ENCODE peak calls at places on chromosomes 1 and 21, in four cellular contexts. E is cardiac fibroblast, D is brain microvascular endothelial cell, Y is colonic mucosa. Z is an unnamed sample.

GRCh38 chr1:203328714-203329122 is 22.2 kb downstream of the FMOD start:
- DNase-seq in E (no peak), Y (peak), D (peak), Z (no peak)

GRCh38 chr1:67795179-67795916 is 37.9 kb downstream of the GNG12 start:
- DNase-seq in Y (no peak), E (no peak), D (no peak), Z (no peak)

GRCh38 chr1:111911036-111911435 is 78.4 kb downstream of the KCND3 start:
- DNase-seq in D (no peak), E (no peak), Y (no peak), Z (no peak)

GRCh38 chr1:152473887-152474537 is 36.6 kb upstream of the LCE5A start:
- DNase-seq in Y (no peak), E (no peak), D (no peak), Z (no peak)

GRCh38 chr1:99685516-99686180 is 39.7 kb downstream of the PALMD start:
- DNase-seq in E (peak), D (peak), Y (peak), Z (peak)

GRCh38 chr1:160251687-160252526 is 10.4 kb downstream of the DCAF8 start:
- DNase-seq in E (peak), Y (peak), D (peak), Z (peak)

GRCh38 chr1:24027838-24028468 is 47.8 kb upstream of the SRSF10 start:
- DNase-seq in D (peak), Y (no peak), E (peak), Z (peak)

GRCh38 chr1:160149706-160150105 is 1.7 kb upstream of the ATP1A4 start:
- DNase-seq in D (no peak), E (peak), Y (no peak), Z (peak)

GRCh38 chr1:103265551-103265950 is 157.2 kb upstream of the COL11A1 start:
- DNase-seq in D (peak), Y (no peak), E (no peak), Z (no peak)

GRCh38 chr21:38306833-38307232 is 50.0 kb downstream of the KCNJ15 start:
- DNase-seq in E (peak), Y (no peak), D (peak), Z (peak)

GRCh38 chr1:108570998-108571401 is 11.1 kb downstream of the EEIG2 start:
- DNase-seq in E (no peak), Y (no peak), D (no peak), Z (no peak)

GRCh38 chr1:241848680-241849344 is 808 bp downstream of the EXO1 start:
- DNase-seq in E (no peak), D (no peak), Y (no peak), Z (no peak)

GRCh38 chr1:162324391-162324790 is 52.3 kb downstream of the SPATA46 start:
- DNase-seq in E (no peak), Y (no peak), D (no peak), Z (no peak)

GRCh38 chr1:165644064-165644735 is 13.2 kb downstream of the MGST3 start:
- DNase-seq in D (no peak), E (peak), Y (no peak), Z (no peak)

GRCh38 chr1:154358519-154358918 is 33.2 kb downstream of the ATP8B2 start:
- DNase-seq in Y (no peak), E (no peak), D (no peak), Z (no peak)

GRCh38 chr1:61083014-61083798 is 845 bp downstream of the NFIA start:
- DNase-seq in Y (no peak), D (no peak), E (no peak), Z (no peak)

GRCh38 chr1:193335797-193336428 is 149.5 kb upstream of the B3GALT2 start:
- DNase-seq in E (peak), Y (no peak), D (peak), Z (peak)

GRCh38 chr21:45541221-45542039 is 810 bp downstream of the SLC19A1 start:
- DNase-seq in D (no peak), E (peak), Y (peak), Z (peak)

GRCh38 chr1:165543651-165544452 is at the start of gene LRRC52:
- DNase-seq in Y (no peak), E (no peak), D (no peak), Z (no peak)

GRCh38 chr1:180973360-180973759 is 49.3 kb downstream of the STX6 start:
- DNase-seq in Y (no peak), E (no peak), D (no peak), Z (no peak)

GRCh38 chr1:197618065-197618464 is 157.2 kb downstream of the DENND1B start:
- DNase-seq in D (peak), E (peak), Y (no peak), Z (peak)

GRCh38 chr1:174967845-174968705 is 31.7 kb upstream of the CACYBP start:
- DNase-seq in D (no peak), E (no peak), Y (no peak), Z (no peak)

GRCh38 chr1:62022348-62022747 is 172.3 kb upstream of the L1TD1 start:
- DNase-seq in D (no peak), Y (no peak), E (no peak), Z (no peak)

GRCh38 chr1:154881820-154882535 is 11.9 kb upstream of the KCNN3 start:
- DNase-seq in Y (no peak), D (no peak), E (no peak), Z (no peak)

GRCh38 chr1:207017615-207018559 is 14.7 kb downstream of the C1orf116 start:
- DNase-seq in E (no peak), Y (peak), D (no peak), Z (no peak)

GRCh38 chr1:226863446-226863845 is 7.0 kb upstream of the PSEN2 start:
- DNase-seq in E (peak), D (peak), Y (no peak), Z (peak)

GRCh38 chr1:205144751-205145150 is 23.0 kb upstream of the RBBP5 start:
- DNase-seq in Y (no peak), E (peak), D (no peak), Z (peak)

GRCh38 chr1:229452956-229453801 is 19.3 kb upstream of the ACTA1 start:
- DNase-seq in Y (no peak), E (peak), D (no peak), Z (peak)

GRCh38 chr21:26115346-26115745 is 55.2 kb downstream of the APP start:
- DNase-seq in D (no peak), Y (no peak), E (peak), Z (no peak)

GRCh38 chr1:160474392-160475242 is 48.4 kb downstream of the SLAMF6 start:
- DNase-seq in E (no peak), Y (no peak), D (no peak), Z (no peak)

GRCh38 chr1:90902672-90903071 is 119.2 kb downstream of the ZNF644 start:
- DNase-seq in D (no peak), Y (no peak), E (no peak), Z (no peak)

GRCh38 chr1:245512181-245512888 is 357.6 kb downstream of the KIF26B start:
- DNase-seq in E (no peak), D (no peak), Y (no peak), Z (peak)

GRCh38 chr1:167802235-167802634 is 80.5 kb downstream of the MPZL1 start:
- DNase-seq in D (no peak), E (no peak), Y (no peak), Z (no peak)

GRCh38 chr1:167799747-167800146 is 78.0 kb downstream of the MPZL1 start:
- DNase-seq in D (no peak), E (no peak), Y (no peak), Z (no peak)

GRCh38 chr1:167797005-167797404 is 75.2 kb downstream of the MPZL1 start:
- DNase-seq in Y (no peak), D (peak), E (peak), Z (peak)

GRCh38 chr1:167798951-167799350 is 77.2 kb downstream of the MPZL1 start:
- DNase-seq in D (no peak), Y (no peak), E (no peak), Z (no peak)

GRCh38 chr1:167800241-167800640 is 78.5 kb downstream of the MPZL1 start:
- DNase-seq in D (no peak), E (no peak), Y (no peak), Z (no peak)
- H3K4me3 ChIP-seq in D (no peak), E (no peak), Y (no peak), Z (no peak)

DNA sequence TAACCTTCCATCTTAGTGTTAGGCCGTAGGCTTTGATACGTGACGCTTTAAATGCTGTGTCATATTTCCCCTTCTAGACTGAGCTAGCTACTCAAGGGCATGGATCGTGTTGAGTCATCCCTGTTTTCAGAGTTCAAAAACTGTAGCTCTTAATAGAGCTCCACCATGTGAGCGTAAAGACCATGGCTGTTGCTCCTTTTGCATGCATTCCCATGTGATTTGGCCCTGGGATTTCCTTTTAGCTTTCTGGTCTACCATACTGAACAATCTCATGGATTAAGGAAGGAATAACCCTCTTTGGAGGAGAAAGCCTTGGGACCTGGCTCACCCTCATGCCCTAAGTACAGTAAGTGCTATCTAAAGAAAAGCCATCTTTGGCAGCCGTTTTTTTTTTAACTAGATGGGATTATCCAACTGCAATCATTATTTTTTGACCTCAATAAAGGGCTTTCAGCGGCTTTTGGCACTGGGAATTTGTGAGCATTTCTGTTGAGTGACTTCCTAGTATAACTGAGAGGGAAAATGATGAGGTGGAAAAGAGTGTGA is 76.6 kb downstream of the PLPP3 start:
- DNase-seq in D (peak), E (peak), Y (no peak), Z (no peak)
- TF ChIP-seq CTCF in D (no peak), E (no peak), Y (no peak), Z (no peak)

DNA sequence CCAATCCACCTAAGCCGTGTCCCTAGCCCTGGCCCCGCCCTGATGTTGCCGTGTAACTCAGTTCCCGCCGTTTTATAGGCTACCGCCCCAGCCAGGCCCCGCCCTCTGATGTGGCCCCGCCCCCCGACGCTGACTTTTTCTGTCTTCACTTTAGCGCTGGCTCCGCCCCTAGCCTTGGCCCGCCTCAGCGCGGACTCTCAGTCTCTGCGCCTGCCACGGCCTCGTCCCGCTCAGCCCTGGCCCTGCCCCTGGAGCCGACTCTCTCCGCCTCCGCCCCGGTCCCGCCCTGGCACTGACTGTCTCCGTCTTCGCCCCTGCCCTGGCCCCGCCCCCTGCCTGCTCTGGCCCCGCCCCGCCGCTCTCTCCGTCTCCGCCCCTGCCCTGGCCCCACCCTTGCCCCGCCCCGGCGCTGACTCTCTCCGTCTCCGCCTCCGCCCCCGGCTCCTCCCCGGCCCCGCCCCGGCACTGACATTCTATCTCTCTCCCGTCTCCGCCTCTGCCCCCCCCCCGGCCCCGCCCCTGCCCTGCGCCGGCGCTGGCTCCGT is 5.2 kb downstream of the MATN1 start:
- DNase-seq in E (peak), D (peak), Y (peak), Z (peak)
- H3K4me3 ChIP-seq in E (no peak), D (peak), Y (peak), Z (peak)

DNA sequence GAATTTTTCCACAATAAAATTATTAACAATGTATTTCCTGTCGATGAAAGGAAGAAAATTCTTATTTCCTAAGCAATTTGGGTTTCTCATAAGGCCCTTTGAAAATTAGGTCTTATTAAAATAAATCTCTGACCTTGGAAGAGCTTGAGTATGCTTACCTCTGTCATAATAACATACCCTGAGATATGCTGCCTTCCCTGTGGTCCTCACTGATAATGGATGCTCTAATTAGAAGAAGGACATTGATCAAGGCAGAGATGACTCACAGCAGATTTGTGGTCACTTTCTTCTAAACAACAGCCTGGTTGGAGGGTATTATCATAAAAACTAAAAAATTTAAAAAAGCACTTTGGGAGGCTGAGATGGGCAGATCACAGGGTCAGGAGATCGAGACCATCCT is 217.8 kb downstream of the GRIK1 start:
- DNase-seq in D (no peak), E (no peak), Y (no peak), Z (no peak)
- TF ChIP-seq CTCF in D (no peak), E (no peak), Y (no peak), Z (no peak)

DNA sequence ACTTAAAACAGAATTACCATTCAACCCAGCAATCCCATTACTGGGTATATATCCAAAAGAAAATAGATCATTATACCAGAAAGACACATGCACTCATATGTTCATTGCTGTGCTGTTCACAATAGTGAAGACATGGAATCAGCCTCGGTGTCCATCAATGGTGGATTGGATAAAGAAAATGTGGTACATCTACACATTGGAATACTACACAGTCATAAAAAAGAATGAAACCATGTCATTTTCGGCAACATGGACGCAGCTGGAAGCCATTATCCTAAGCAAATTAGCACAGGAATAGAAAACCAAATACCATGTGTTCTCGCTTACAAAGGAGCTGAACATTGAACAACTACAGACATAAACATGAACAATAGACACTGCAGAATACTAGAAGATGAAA is 244.8 kb upstream of the PROX1 start:
- DNase-seq in E (no peak), Y (no peak), D (no peak), Z (no peak)
- H3K4me3 ChIP-seq in E (no peak), Y (no peak), D (no peak), Z (no peak)

DNA sequence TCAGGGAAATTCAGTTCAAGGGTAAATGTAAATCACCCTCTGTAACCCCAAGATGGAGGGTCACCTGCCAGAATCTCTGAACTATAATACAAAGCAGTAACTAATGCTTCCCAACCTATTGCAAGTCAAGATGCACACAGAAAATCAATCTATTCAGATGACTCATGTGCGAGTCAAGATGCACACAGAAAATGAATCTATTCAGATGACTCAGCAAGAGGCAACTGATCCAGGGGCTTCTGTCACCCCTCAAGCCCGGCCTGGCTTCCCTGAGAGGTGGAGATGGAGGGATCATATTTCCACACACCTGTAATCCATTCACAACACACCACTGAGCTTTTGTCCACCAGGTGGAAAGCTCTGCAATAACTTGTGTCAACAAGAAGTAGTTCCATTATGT is 17.4 kb upstream of the HIVEP3 start:
- DNase-seq in D (peak), Y (no peak), E (peak), Z (peak)
- TF ChIP-seq CTCF in D (peak), Y (no peak), E (no peak), Z (no peak)

GRCh38 chr1:244207935-244208244 is 156.8 kb downstream of the ZBTB18 start:
- DNase-seq in E (peak), D (no peak), Y (no peak), Z (peak)
- H3K4me3 ChIP-seq in E (no peak), D (no peak), Y (no peak), Z (no peak)

GRCh38 chr1:177928194-177928593 is 41.7 kb downstream of the SEC16B start:
- DNase-seq in D (peak), Y (no peak), E (peak), Z (no peak)
- TF ChIP-seq CTCF in D (peak), Y (no peak), E (peak), Z (peak)

DNA sequence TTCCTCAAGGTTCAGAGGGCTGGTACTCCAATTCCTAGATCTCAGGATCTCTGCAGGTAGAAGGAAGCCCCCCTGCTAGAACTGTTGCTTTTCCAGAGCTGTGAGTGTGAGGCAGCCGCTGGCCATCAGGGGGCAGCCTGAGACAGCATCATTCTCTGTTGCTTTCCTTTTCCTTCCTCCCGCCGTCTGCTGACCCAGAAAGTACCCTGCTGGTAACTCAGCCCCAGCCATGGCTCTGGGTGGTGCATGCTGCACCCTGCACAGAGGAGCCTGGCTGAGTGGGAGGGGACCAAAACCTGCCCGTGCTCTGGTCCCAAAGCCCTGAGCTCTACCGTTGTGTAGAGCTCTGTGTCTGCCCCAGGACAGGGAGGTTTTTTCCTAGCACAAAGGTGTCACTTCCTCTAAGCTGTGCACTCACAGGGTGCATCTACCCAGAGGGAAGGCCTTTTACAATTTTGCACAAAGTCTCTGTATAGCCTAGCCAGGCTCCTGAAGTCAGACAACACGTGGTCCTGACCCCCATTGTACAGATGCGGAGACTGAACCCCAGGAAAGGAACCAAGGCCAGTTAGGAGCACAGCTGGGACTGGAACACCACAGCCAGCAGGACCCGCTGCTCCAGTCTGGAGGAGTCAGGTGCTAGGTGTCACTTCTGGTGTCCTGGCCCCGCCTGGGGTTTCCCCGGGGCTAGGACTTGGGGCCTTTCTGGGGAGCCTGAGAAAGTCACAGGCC is 5.6 kb upstream of the FAM131C start:
- DNase-seq in Y (peak), D (peak), E (peak), Z (peak)
- H3K4me3 ChIP-seq in Y (no peak), D (no peak), E (no peak), Z (no peak)